ENCODE peak calls at places on chromosomes 3 and 15, in ten cellular contexts. One of them, this sample, is unnamed.
A peak's percentile ranks its signal among the peaks of the same experiment; 100 is the strongest.

GRCh38 chr15:31263751-31264533 is 62.7 kb upstream of the KLF13 start:
- DNase-seq in tibial artery: peak; percentile 83
- DNase-seq in HEK293T: no peak
- DNase-seq in GM06990: peak; percentile 88
- DNase-seq in left colon: peak; percentile 90
- DNase-seq in activated CD4-positive, alpha-beta T cell treated with anti-CD3 and anti-CD28 coated beads, Interleukin-2, amount 10 ng/mL, durations not matched to agents 7 days and 5 days: peak; percentile 80
- DNase-seq in NCI-H460: no peak
- DNase-seq in activated CD8-positive, alpha-beta memory T cell treated with anti-CD3 and anti-CD28 coated beads, Interleukin-2, amount 50 U/mL, for 48 hours: peak; percentile 85
- DNase-seq in progenitor cell of endocrine pancreas: no peak
- DNase-seq in keratinocyte: no peak
- DNase-seq in this sample: peak; percentile 75

GRCh38 chr3:94928921-94929320 is 866.1 kb downstream of the NSUN3 start:
- DNase-seq in tibial artery: no peak
- DNase-seq in HEK293T: no peak
- DNase-seq in GM06990: no peak
- DNase-seq in left colon: no peak
- DNase-seq in activated CD4-positive, alpha-beta T cell treated with anti-CD3 and anti-CD28 coated beads, Interleukin-2, amount 10 ng/mL, durations not matched to agents 7 days and 5 days: peak; percentile 7
- DNase-seq in NCI-H460: peak; percentile 86
- DNase-seq in activated CD8-positive, alpha-beta memory T cell treated with anti-CD3 and anti-CD28 coated beads, Interleukin-2, amount 50 U/mL, for 48 hours: no peak
- DNase-seq in progenitor cell of endocrine pancreas: no peak
- DNase-seq in keratinocyte: no peak
- DNase-seq in this sample: no peak

GRCh38 chr15:51874751-51875644 is 45.5 kb downstream of the TMOD3 start:
- DNase-seq in tibial artery: no peak
- DNase-seq in HEK293T: no peak
- DNase-seq in GM06990: no peak
- DNase-seq in left colon: no peak
- DNase-seq in activated CD4-positive, alpha-beta T cell treated with anti-CD3 and anti-CD28 coated beads, Interleukin-2, amount 10 ng/mL, durations not matched to agents 7 days and 5 days: no peak
- DNase-seq in NCI-H460: peak; percentile 94
- DNase-seq in activated CD8-positive, alpha-beta memory T cell treated with anti-CD3 and anti-CD28 coated beads, Interleukin-2, amount 50 U/mL, for 48 hours: no peak
- DNase-seq in progenitor cell of endocrine pancreas: no peak
- DNase-seq in keratinocyte: peak; percentile 90
- DNase-seq in this sample: no peak

GRCh38 chr15:72585659-72586058 is 68.8 kb upstream of the GOLGA6B start:
- DNase-seq in tibial artery: no peak
- DNase-seq in HEK293T: peak; percentile 13
- DNase-seq in GM06990: no peak
- DNase-seq in left colon: no peak
- DNase-seq in activated CD4-positive, alpha-beta T cell treated with anti-CD3 and anti-CD28 coated beads, Interleukin-2, amount 10 ng/mL, durations not matched to agents 7 days and 5 days: no peak
- DNase-seq in NCI-H460: no peak
- DNase-seq in activated CD8-positive, alpha-beta memory T cell treated with anti-CD3 and anti-CD28 coated beads, Interleukin-2, amount 50 U/mL, for 48 hours: no peak
- DNase-seq in progenitor cell of endocrine pancreas: no peak
- DNase-seq in keratinocyte: no peak
- DNase-seq in this sample: peak; percentile 31

GRCh38 chr15:73331501-73331900 is 37.3 kb downstream of the HCN4 start:
- DNase-seq in tibial artery: no peak
- DNase-seq in HEK293T: no peak
- DNase-seq in GM06990: no peak
- DNase-seq in left colon: no peak
- DNase-seq in activated CD4-positive, alpha-beta T cell treated with anti-CD3 and anti-CD28 coated beads, Interleukin-2, amount 10 ng/mL, durations not matched to agents 7 days and 5 days: no peak
- DNase-seq in NCI-H460: no peak
- DNase-seq in activated CD8-positive, alpha-beta memory T cell treated with anti-CD3 and anti-CD28 coated beads, Interleukin-2, amount 50 U/mL, for 48 hours: no peak
- DNase-seq in progenitor cell of endocrine pancreas: no peak
- DNase-seq in keratinocyte: no peak
- DNase-seq in this sample: no peak

GRCh38 chr15:80779658-80780415 is 667 bp downstream of the CEMIP start:
- DNase-seq in tibial artery: no peak
- DNase-seq in HEK293T: peak; percentile 45
- DNase-seq in GM06990: peak; percentile 18
- DNase-seq in left colon: peak; percentile 41
- DNase-seq in activated CD4-positive, alpha-beta T cell treated with anti-CD3 and anti-CD28 coated beads, Interleukin-2, amount 10 ng/mL, durations not matched to agents 7 days and 5 days: no peak
- DNase-seq in NCI-H460: no peak
- DNase-seq in activated CD8-positive, alpha-beta memory T cell treated with anti-CD3 and anti-CD28 coated beads, Interleukin-2, amount 50 U/mL, for 48 hours: no peak
- DNase-seq in progenitor cell of endocrine pancreas: no peak
- DNase-seq in keratinocyte: no peak
- DNase-seq in this sample: no peak

GRCh38 chr3:24400015-24400414 is 94.6 kb downstream of the THRB start:
- DNase-seq in tibial artery: no peak
- DNase-seq in HEK293T: no peak
- DNase-seq in GM06990: no peak
- DNase-seq in left colon: no peak
- DNase-seq in activated CD4-positive, alpha-beta T cell treated with anti-CD3 and anti-CD28 coated beads, Interleukin-2, amount 10 ng/mL, durations not matched to agents 7 days and 5 days: no peak
- DNase-seq in NCI-H460: no peak
- DNase-seq in activated CD8-positive, alpha-beta memory T cell treated with anti-CD3 and anti-CD28 coated beads, Interleukin-2, amount 50 U/mL, for 48 hours: no peak
- DNase-seq in progenitor cell of endocrine pancreas: no peak
- DNase-seq in keratinocyte: no peak
- DNase-seq in this sample: no peak

GRCh38 chr3:135871311-135871710 is 94.2 kb upstream of the PPP2R3A start:
- DNase-seq in tibial artery: no peak
- DNase-seq in HEK293T: no peak
- DNase-seq in GM06990: no peak
- DNase-seq in left colon: no peak
- DNase-seq in activated CD4-positive, alpha-beta T cell treated with anti-CD3 and anti-CD28 coated beads, Interleukin-2, amount 10 ng/mL, durations not matched to agents 7 days and 5 days: no peak
- DNase-seq in NCI-H460: no peak
- DNase-seq in activated CD8-positive, alpha-beta memory T cell treated with anti-CD3 and anti-CD28 coated beads, Interleukin-2, amount 50 U/mL, for 48 hours: no peak
- DNase-seq in progenitor cell of endocrine pancreas: no peak
- DNase-seq in keratinocyte: no peak
- DNase-seq in this sample: no peak

GRCh38 chr3:133575121-133575520 is 1.6 kb downstream of the CDV3 start:
- DNase-seq in tibial artery: no peak
- DNase-seq in HEK293T: no peak
- DNase-seq in GM06990: no peak
- DNase-seq in left colon: no peak
- DNase-seq in activated CD4-positive, alpha-beta T cell treated with anti-CD3 and anti-CD28 coated beads, Interleukin-2, amount 10 ng/mL, durations not matched to agents 7 days and 5 days: no peak
- DNase-seq in NCI-H460: no peak
- DNase-seq in activated CD8-positive, alpha-beta memory T cell treated with anti-CD3 and anti-CD28 coated beads, Interleukin-2, amount 50 U/mL, for 48 hours: no peak
- DNase-seq in progenitor cell of endocrine pancreas: no peak
- DNase-seq in keratinocyte: no peak
- DNase-seq in this sample: peak; percentile 17

GRCh38 chr3:138361561-138361971 is 13.2 kb downstream of the MRAS start:
- DNase-seq in tibial artery: peak; percentile 48
- DNase-seq in HEK293T: no peak
- DNase-seq in GM06990: no peak
- DNase-seq in left colon: no peak
- DNase-seq in activated CD4-positive, alpha-beta T cell treated with anti-CD3 and anti-CD28 coated beads, Interleukin-2, amount 10 ng/mL, durations not matched to agents 7 days and 5 days: no peak
- DNase-seq in NCI-H460: no peak
- DNase-seq in activated CD8-positive, alpha-beta memory T cell treated with anti-CD3 and anti-CD28 coated beads, Interleukin-2, amount 50 U/mL, for 48 hours: no peak
- DNase-seq in progenitor cell of endocrine pancreas: no peak
- DNase-seq in keratinocyte: no peak
- DNase-seq in this sample: no peak

GRCh38 chr15:81612631-81613030 is 238.6 kb upstream of the TMC3 start:
- DNase-seq in tibial artery: no peak
- DNase-seq in HEK293T: no peak
- DNase-seq in GM06990: no peak
- DNase-seq in left colon: no peak
- DNase-seq in activated CD4-positive, alpha-beta T cell treated with anti-CD3 and anti-CD28 coated beads, Interleukin-2, amount 10 ng/mL, durations not matched to agents 7 days and 5 days: no peak
- DNase-seq in NCI-H460: no peak
- DNase-seq in activated CD8-positive, alpha-beta memory T cell treated with anti-CD3 and anti-CD28 coated beads, Interleukin-2, amount 50 U/mL, for 48 hours: no peak
- DNase-seq in progenitor cell of endocrine pancreas: no peak
- DNase-seq in keratinocyte: no peak
- DNase-seq in this sample: no peak

GRCh38 chr3:25114532-25114931 is 313.5 kb upstream of the RARB start:
- DNase-seq in tibial artery: no peak
- DNase-seq in HEK293T: no peak
- DNase-seq in GM06990: no peak
- DNase-seq in left colon: no peak
- DNase-seq in activated CD4-positive, alpha-beta T cell treated with anti-CD3 and anti-CD28 coated beads, Interleukin-2, amount 10 ng/mL, durations not matched to agents 7 days and 5 days: no peak
- DNase-seq in NCI-H460: no peak
- DNase-seq in activated CD8-positive, alpha-beta memory T cell treated with anti-CD3 and anti-CD28 coated beads, Interleukin-2, amount 50 U/mL, for 48 hours: no peak
- DNase-seq in progenitor cell of endocrine pancreas: no peak
- DNase-seq in keratinocyte: no peak
- DNase-seq in this sample: no peak

GRCh38 chr3:3699816-3700633 is 99.2 kb upstream of the LRRN1 start:
- DNase-seq in tibial artery: no peak
- DNase-seq in HEK293T: no peak
- DNase-seq in GM06990: no peak
- DNase-seq in left colon: no peak
- DNase-seq in activated CD4-positive, alpha-beta T cell treated with anti-CD3 and anti-CD28 coated beads, Interleukin-2, amount 10 ng/mL, durations not matched to agents 7 days and 5 days: no peak
- DNase-seq in NCI-H460: no peak
- DNase-seq in activated CD8-positive, alpha-beta memory T cell treated with anti-CD3 and anti-CD28 coated beads, Interleukin-2, amount 50 U/mL, for 48 hours: no peak
- DNase-seq in progenitor cell of endocrine pancreas: no peak
- DNase-seq in keratinocyte: peak; percentile 7
- DNase-seq in this sample: no peak

This sample was measured in pons.